ENCODE peak calls at places on chromosome 21, in six cellular contexts. U is right atrium auricular region; X is HCT116; V is H9; I is cardiac muscle cell; D is CD8-positive, alpha-beta memory T cell. S is an unnamed sample.
A peak's percentile ranks its signal among the peaks of the same experiment; 100 is the strongest.

GRCh38 chr21:35738342-35738961 is 321.9 kb downstream of the SETD4 start:
- DNase-seq in V (no peak), D (no peak), U (no peak), I (no peak), X (no peak), S (peak; percentile 72)

GRCh38 chr21:32806810-32807386 is 35.3 kb upstream of the PAXBP1 start:
- DNase-seq in X (no peak), I (no peak), V (no peak), U (no peak), D (no peak), S (no peak)

GRCh38 chr21:20330652-20331051 is 667.6 kb upstream of the NCAM2 start:
- DNase-seq in U (no peak), V (no peak), D (no peak), X (no peak), I (no peak), S (no peak)

GRCh38 chr21:31339736-31340135 is 4.3 kb downstream of the TIAM1 start:
- DNase-seq in D (no peak), X (no peak), U (no peak), I (no peak), V (no peak), S (no peak)

GRCh38 chr21:26800455-26801454 is 44.5 kb downstream of the ADAMTS1 start:
- DNase-seq in D (no peak), U (no peak), I (no peak), V (no peak), X (no peak), S (no peak)

GRCh38 chr21:27101533-27101932 is 134.6 kb upstream of the ADAMTS5 start:
- DNase-seq in D (no peak), U (no peak), X (no peak), V (no peak), I (no peak), S (no peak)

GRCh38 chr21:26125433-26126167 is 45.0 kb downstream of the APP start:
- DNase-seq in D (no peak), V (no peak), U (no peak), X (no peak), I (no peak), S (no peak)

GRCh38 chr21:37956772-37957171 is 40.5 kb upstream of the KCNJ6 start:
- DNase-seq in V (no peak), X (no peak), I (no peak), D (no peak), U (no peak), S (no peak)

GRCh38 chr21:31198575-31198974 is 145.5 kb downstream of the TIAM1 start:
- DNase-seq in X (peak; percentile 48), V (no peak), U (peak; percentile 18), D (no peak), I (peak; percentile 66), S (no peak)

GRCh38 chr21:44947111-44947929 is 7.5 kb downstream of the SLX9 start:
- DNase-seq in X (no peak), I (no peak), D (no peak), U (no peak), V (no peak), S (no peak)

GRCh38 chr21:44931137-44931500 is 8.7 kb upstream of the SLX9 start:
- DNase-seq in X (no peak), U (no peak), D (no peak), V (peak; percentile 36), I (no peak), S (no peak)

GRCh38 chr21:46069719-46070279 is 28.1 kb upstream of the COL6A2 start:
- DNase-seq in I (no peak), U (peak; percentile 18), X (no peak), D (no peak), V (peak; percentile 14), S (no peak)

GRCh38 chr21:46037338-46038325 is 56.1 kb downstream of the COL6A1 start:
- DNase-seq in U (no peak), D (no peak), V (no peak), X (no peak), I (no peak), S (no peak)

GRCh38 chr21:39007532-39007931 is 175.7 kb downstream of the PSMG1 start:
- DNase-seq in D (no peak), V (no peak), I (no peak), U (no peak), X (no peak), S (peak; percentile 80)

GRCh38 chr21:22083899-22084298 is 1085.7 kb downstream of the NCAM2 start:
- DNase-seq in I (no peak), X (no peak), V (no peak), D (no peak), U (no peak), S (no peak)

GRCh38 chr21:32185726-32186125 is 93.1 kb downstream of the MIS18A start:
- DNase-seq in I (no peak), V (no peak), D (no peak), X (no peak), U (no peak), S (no peak)

GRCh38 chr21:42235593-42235992 is 16.7 kb downstream of the ABCG1 start:
- DNase-seq in D (no peak), X (no peak), V (no peak), I (no peak), U (no peak), S (no peak)

GRCh38 chr21:42236014-42236413 is 17.1 kb downstream of the ABCG1 start:
- DNase-seq in I (peak; percentile 26), D (no peak), U (no peak), V (no peak), X (no peak), S (no peak)

GRCh38 chr21:42233067-42233981 is 14.4 kb downstream of the ABCG1 start:
- DNase-seq in D (peak; percentile 77), U (peak; percentile 90), V (peak; percentile 48), I (peak; percentile 68), X (no peak), S (no peak)

GRCh38 chr21:42234026-42234425 is 15.1 kb downstream of the ABCG1 start:
- DNase-seq in V (no peak), I (no peak), D (no peak), X (no peak), U (no peak), S (no peak)

DNA sequence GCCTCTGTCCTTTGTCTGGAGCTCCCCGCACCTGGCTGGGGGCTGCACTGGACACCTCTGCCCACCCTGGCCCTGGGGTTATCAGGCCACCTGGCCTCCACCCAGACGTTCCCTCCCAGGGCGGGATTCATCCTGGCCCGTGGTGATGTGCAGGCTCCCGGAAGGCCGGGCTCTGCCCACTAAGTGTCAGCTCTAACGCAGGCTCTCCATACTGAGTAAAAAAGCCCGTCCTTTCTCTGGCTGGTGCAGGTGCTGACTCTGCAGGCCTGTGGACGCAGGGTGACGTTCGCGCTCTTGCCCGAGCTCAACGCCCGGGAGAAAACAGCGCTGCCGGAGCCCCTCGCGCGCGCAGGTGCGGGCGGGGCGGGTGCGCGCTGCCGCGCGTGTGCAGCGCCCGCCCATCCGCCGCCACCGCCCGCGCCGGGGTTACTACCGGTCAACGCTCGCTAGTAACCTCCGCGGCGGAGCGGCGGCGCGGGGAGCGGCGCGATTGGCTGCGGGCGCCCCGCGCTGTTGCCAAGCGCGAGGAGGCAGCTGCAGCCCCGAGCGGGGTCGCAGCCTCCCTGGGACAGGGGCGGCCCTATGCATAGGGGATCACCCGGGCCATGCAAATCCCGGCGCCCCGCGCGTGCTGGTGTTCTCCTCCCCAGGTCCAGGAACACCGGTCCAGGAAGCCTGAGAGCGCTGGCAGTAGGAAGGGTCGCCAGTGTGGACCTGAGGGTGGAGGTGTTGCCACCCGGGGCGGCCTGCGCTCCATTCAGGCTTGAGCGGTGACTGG is 15.7 kb downstream of the ABCG1 start:
- DNase-seq in I (peak; percentile 87), X (no peak), D (peak; percentile 85), U (no peak), V (peak; percentile 57), S (no peak)
- H3K27ac ChIP-seq in I (peak overlapping the region; percentile 72), X (peak overlapping the region; percentile 80), D (peak overlapping the region; percentile 78), U (peak overlapping the region; percentile 74), V (no peak overlapping the region), S (peak overlapping the region; percentile 39)

GRCh38 chr21:29267666-29268065 is 31.1 kb upstream of the BACH1 start:
- DNase-seq in D (no peak), U (no peak), I (no peak), X (no peak), V (no peak), S (no peak)

GRCh38 chr21:29260461-29260860 is 38.3 kb upstream of the BACH1 start:
- DNase-seq in U (no peak), V (no peak), D (no peak), I (no peak), X (no peak), S (peak; percentile 60)

GRCh38 chr21:29261555-29262540 is 36.9 kb upstream of the BACH1 start:
- DNase-seq in U (no peak), V (no peak), X (no peak), D (no peak), I (no peak), S (peak; percentile 98)

GRCh38 chr21:29264721-29265120 is 34.0 kb upstream of the BACH1 start:
- DNase-seq in V (no peak), X (no peak), U (no peak), I (no peak), D (no peak), S (no peak)

GRCh38 chr21:29265690-29266479 is 32.8 kb upstream of the BACH1 start:
- DNase-seq in U (no peak), V (no peak), D (no peak), X (no peak), I (no peak), S (peak; percentile 51)
- H3K4me1 ChIP-seq in U (no peaks in the 10 kb centered on the region), V (no peaks in the 10 kb centered on the region), D (no peaks in the 10 kb centered on the region), X (no peaks in the 10 kb centered on the region), I (no peaks in the 10 kb centered on the region), S (peaks cover 21% of the 10 kb centered on the region)

GRCh38 chr21:34576043-34576466 is 38.9 kb downstream of the RCAN1 start:
- DNase-seq in U (no peak), D (no peak), I (no peak), V (no peak), X (no peak), S (peak; percentile 73)
- H3K27ac ChIP-seq in U (peak overlapping the region; percentile 68), D (no peak overlapping the region), I (no peak overlapping the region), V (no peak overlapping the region), X (no peak overlapping the region), S (no peak overlapping the region)

DNA sequence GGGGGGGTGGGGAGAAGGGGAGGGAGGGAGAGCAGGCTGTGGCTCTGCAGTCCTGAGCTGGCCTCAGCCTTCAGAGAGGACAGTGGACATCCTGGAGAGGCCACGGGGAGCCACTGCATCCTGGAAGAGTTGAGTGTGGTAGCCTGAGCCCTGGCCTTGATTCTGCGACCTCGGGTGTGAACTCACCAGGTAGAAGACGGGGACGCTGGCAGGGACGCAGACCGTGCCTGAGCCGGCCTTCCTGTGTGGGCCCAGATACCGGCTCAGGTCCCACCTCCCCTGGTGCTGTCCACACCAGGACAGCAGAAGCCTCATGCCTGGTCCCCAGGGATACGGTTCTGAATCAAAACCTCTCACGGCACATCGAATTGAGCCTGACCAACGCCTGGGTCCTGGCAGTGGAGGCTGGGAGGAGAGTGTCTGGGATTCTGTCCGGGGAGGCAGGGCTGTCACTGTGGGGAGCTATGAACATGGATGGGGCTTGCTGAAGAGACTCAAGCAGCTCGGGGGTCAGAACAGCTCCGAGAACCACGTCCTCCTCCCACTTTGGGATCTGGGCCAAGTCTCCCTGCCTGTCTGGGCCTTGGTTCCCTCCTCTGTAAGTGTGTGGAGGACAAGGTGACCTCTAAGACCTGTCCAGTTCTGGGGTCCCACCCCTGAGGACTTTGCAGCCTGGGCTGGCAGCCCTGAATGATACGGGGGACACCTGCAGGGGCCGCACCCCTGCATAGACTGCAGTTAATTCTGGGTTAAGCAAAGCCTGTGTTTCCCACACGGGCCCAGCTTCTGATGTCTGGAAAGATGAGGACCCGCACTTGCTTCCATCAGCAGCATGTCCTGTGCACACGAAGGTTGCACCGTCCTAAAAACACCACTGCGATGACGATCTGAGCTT is 30.4 kb downstream of the RRP1 start:
- DNase-seq in X (no peak), D (no peak), U (no peak), I (no peak), V (no peak), S (no peak)
- H3K4me1 ChIP-seq in X (peaks cover 2% of the 10 kb centered on the region), D (no peaks in the 10 kb centered on the region), U (no peaks in the 10 kb centered on the region), I (no peaks in the 10 kb centered on the region), V (no peaks in the 10 kb centered on the region), S (peaks cover under 1% of the 10 kb centered on the region)

GRCh38 chr21:36806103-36806502 is 107.2 kb downstream of the SIM2 start:
- DNase-seq in X (no peak), U (peak; percentile 21), I (no peak), V (no peak), D (no peak), S (no peak)
- H3K27ac ChIP-seq in X (no peak overlapping the region), U (no peak overlapping the region), I (no peak overlapping the region), V (no peak overlapping the region), D (no peak overlapping the region), S (no peak overlapping the region)

S was measured in foreskin keratinocyte.